ENCODE peak calls at places on chromosomes 6 and 20, in nine cellular contexts. One of them, this sample, is unnamed.

GRCh38 chr6:125444234-125444949 is 142.6 kb upstream of the HDDC2 start:
- DNase-seq in HT-29: no peak
- DNase-seq in EL: no peak
- DNase-seq in naive thymus-derived CD8-positive, alpha-beta T cell: no peak
- DNase-seq in pons: peak; percentile 25
- DNase-seq in breast epithelium: no peak
- DNase-seq in stimulated activated CD8-positive, alpha-beta memory T cell treated with anti-CD3 and anti-CD28 coated beads, Interleukin-2, amount 100 ng/mL, for 1 hour: no peak
- DNase-seq in NCI-H1694 treated with DMSO at 0.1 percent for 48 hours: no peak
- DNase-seq in upper lobe of left lung: peak; percentile 40
- DNase-seq in this sample: no peak

GRCh38 chr20:18705906-18706305 is 107.7 kb upstream of the SCP2D1 start:
- DNase-seq in breast epithelium: no peak
- DNase-seq in HT-29: no peak
- DNase-seq in upper lobe of left lung: no peak
- DNase-seq in naive thymus-derived CD8-positive, alpha-beta T cell: no peak
- DNase-seq in EL: peak; percentile 41
- DNase-seq in stimulated activated CD8-positive, alpha-beta memory T cell treated with anti-CD3 and anti-CD28 coated beads, Interleukin-2, amount 100 ng/mL, for 1 hour: no peak
- DNase-seq in NCI-H1694 treated with DMSO at 0.1 percent for 48 hours: no peak
- DNase-seq in pons: no peak
- DNase-seq in this sample: no peak

GRCh38 chr6:101069191-101069795 is 188.2 kb upstream of the ASCC3 start:
- DNase-seq in pons: no peak
- DNase-seq in NCI-H1694 treated with DMSO at 0.1 percent for 48 hours: no peak
- DNase-seq in EL: no peak
- DNase-seq in HT-29: peak; percentile 13
- DNase-seq in naive thymus-derived CD8-positive, alpha-beta T cell: no peak
- DNase-seq in stimulated activated CD8-positive, alpha-beta memory T cell treated with anti-CD3 and anti-CD28 coated beads, Interleukin-2, amount 100 ng/mL, for 1 hour: no peak
- DNase-seq in upper lobe of left lung: no peak
- DNase-seq in breast epithelium: no peak
- DNase-seq in this sample: no peak

GRCh38 chr6:30769088-30769852 is 24.9 kb upstream of the IER3 start:
- DNase-seq in pons: no peak
- DNase-seq in upper lobe of left lung: no peak
- DNase-seq in NCI-H1694 treated with DMSO at 0.1 percent for 48 hours: no peak
- DNase-seq in EL: peak; percentile 98
- DNase-seq in stimulated activated CD8-positive, alpha-beta memory T cell treated with anti-CD3 and anti-CD28 coated beads, Interleukin-2, amount 100 ng/mL, for 1 hour: peak; percentile 54
- DNase-seq in naive thymus-derived CD8-positive, alpha-beta T cell: peak; percentile 29
- DNase-seq in HT-29: peak; percentile 89
- DNase-seq in breast epithelium: peak; percentile 85
- DNase-seq in this sample: peak; percentile 92

GRCh38 chr20:53989977-53990376 is 80.4 kb downstream of the BCAS1 start:
- DNase-seq in NCI-H1694 treated with DMSO at 0.1 percent for 48 hours: no peak
- DNase-seq in HT-29: no peak
- DNase-seq in EL: no peak
- DNase-seq in pons: no peak
- DNase-seq in naive thymus-derived CD8-positive, alpha-beta T cell: no peak
- DNase-seq in breast epithelium: no peak
- DNase-seq in stimulated activated CD8-positive, alpha-beta memory T cell treated with anti-CD3 and anti-CD28 coated beads, Interleukin-2, amount 100 ng/mL, for 1 hour: no peak
- DNase-seq in upper lobe of left lung: no peak
- DNase-seq in this sample: no peak

GRCh38 chr6:16514249-16514648 is 247.0 kb downstream of the ATXN1 start:
- DNase-seq in upper lobe of left lung: no peak
- DNase-seq in pons: peak; percentile 70
- DNase-seq in HT-29: peak; percentile 45
- DNase-seq in stimulated activated CD8-positive, alpha-beta memory T cell treated with anti-CD3 and anti-CD28 coated beads, Interleukin-2, amount 100 ng/mL, for 1 hour: peak; percentile 3
- DNase-seq in EL: peak; percentile 57
- DNase-seq in breast epithelium: no peak
- DNase-seq in naive thymus-derived CD8-positive, alpha-beta T cell: no peak
- DNase-seq in NCI-H1694 treated with DMSO at 0.1 percent for 48 hours: no peak
- DNase-seq in this sample: no peak

GRCh38 chr6:15996030-15996429 is 132.9 kb upstream of the MYLIP start:
- DNase-seq in naive thymus-derived CD8-positive, alpha-beta T cell: no peak
- DNase-seq in pons: no peak
- DNase-seq in NCI-H1694 treated with DMSO at 0.1 percent for 48 hours: no peak
- DNase-seq in HT-29: no peak
- DNase-seq in breast epithelium: no peak
- DNase-seq in stimulated activated CD8-positive, alpha-beta memory T cell treated with anti-CD3 and anti-CD28 coated beads, Interleukin-2, amount 100 ng/mL, for 1 hour: no peak
- DNase-seq in EL: peak; percentile 25
- DNase-seq in upper lobe of left lung: no peak
- DNase-seq in this sample: no peak

GRCh38 chr6:71124340-71124739 is 164.3 kb upstream of the OGFRL1 start:
- DNase-seq in pons: no peak
- DNase-seq in HT-29: no peak
- DNase-seq in breast epithelium: no peak
- DNase-seq in EL: no peak
- DNase-seq in naive thymus-derived CD8-positive, alpha-beta T cell: no peak
- DNase-seq in stimulated activated CD8-positive, alpha-beta memory T cell treated with anti-CD3 and anti-CD28 coated beads, Interleukin-2, amount 100 ng/mL, for 1 hour: no peak
- DNase-seq in upper lobe of left lung: no peak
- DNase-seq in NCI-H1694 treated with DMSO at 0.1 percent for 48 hours: no peak
- DNase-seq in this sample: no peak

GRCh38 chr6:168124921-168125320 is 45.9 kb upstream of the FRMD1 start:
- DNase-seq in stimulated activated CD8-positive, alpha-beta memory T cell treated with anti-CD3 and anti-CD28 coated beads, Interleukin-2, amount 100 ng/mL, for 1 hour: no peak
- DNase-seq in NCI-H1694 treated with DMSO at 0.1 percent for 48 hours: no peak
- DNase-seq in EL: no peak
- DNase-seq in upper lobe of left lung: peak; percentile 27
- DNase-seq in HT-29: no peak
- DNase-seq in breast epithelium: peak; percentile 5
- DNase-seq in pons: no peak
- DNase-seq in naive thymus-derived CD8-positive, alpha-beta T cell: no peak
- DNase-seq in this sample: no peak

GRCh38 chr6:25612666-25613065 is 39.3 kb upstream of the SCGN start:
- DNase-seq in NCI-H1694 treated with DMSO at 0.1 percent for 48 hours: no peak
- DNase-seq in naive thymus-derived CD8-positive, alpha-beta T cell: no peak
- DNase-seq in EL: no peak
- DNase-seq in upper lobe of left lung: no peak
- DNase-seq in breast epithelium: no peak
- DNase-seq in pons: no peak
- DNase-seq in stimulated activated CD8-positive, alpha-beta memory T cell treated with anti-CD3 and anti-CD28 coated beads, Interleukin-2, amount 100 ng/mL, for 1 hour: no peak
- DNase-seq in HT-29: no peak
- DNase-seq in this sample: no peak

GRCh38 chr6:27368202-27368601 is 20.4 kb upstream of the ZNF391 start:
- DNase-seq in pons: no peak
- DNase-seq in upper lobe of left lung: no peak
- DNase-seq in stimulated activated CD8-positive, alpha-beta memory T cell treated with anti-CD3 and anti-CD28 coated beads, Interleukin-2, amount 100 ng/mL, for 1 hour: no peak
- DNase-seq in NCI-H1694 treated with DMSO at 0.1 percent for 48 hours: no peak
- DNase-seq in naive thymus-derived CD8-positive, alpha-beta T cell: no peak
- DNase-seq in EL: no peak
- DNase-seq in HT-29: no peak
- DNase-seq in breast epithelium: no peak
- DNase-seq in this sample: no peak

GRCh38 chr6:32941412-32941784 is 570 bp upstream of the HLA-DMB start:
- DNase-seq in EL: no peak
- DNase-seq in HT-29: no peak
- DNase-seq in breast epithelium: no peak
- DNase-seq in NCI-H1694 treated with DMSO at 0.1 percent for 48 hours: no peak
- DNase-seq in naive thymus-derived CD8-positive, alpha-beta T cell: peak; percentile 8
- DNase-seq in stimulated activated CD8-positive, alpha-beta memory T cell treated with anti-CD3 and anti-CD28 coated beads, Interleukin-2, amount 100 ng/mL, for 1 hour: no peak
- DNase-seq in pons: no peak
- DNase-seq in upper lobe of left lung: no peak
- DNase-seq in this sample: peak; percentile 63

GRCh38 chr6:139713416-139713815 is 339.0 kb upstream of the CITED2 start:
- DNase-seq in stimulated activated CD8-positive, alpha-beta memory T cell treated with anti-CD3 and anti-CD28 coated beads, Interleukin-2, amount 100 ng/mL, for 1 hour: no peak
- DNase-seq in NCI-H1694 treated with DMSO at 0.1 percent for 48 hours: no peak
- DNase-seq in HT-29: no peak
- DNase-seq in pons: no peak
- DNase-seq in upper lobe of left lung: no peak
- DNase-seq in naive thymus-derived CD8-positive, alpha-beta T cell: no peak
- DNase-seq in breast epithelium: no peak
- DNase-seq in EL: peak; percentile 30
- DNase-seq in this sample: no peak

GRCh38 chr20:58514321-58515239 is 619 bp downstream of the APCDD1L start:
- DNase-seq in pons: no peak
- DNase-seq in NCI-H1694 treated with DMSO at 0.1 percent for 48 hours: no peak
- DNase-seq in upper lobe of left lung: peak; percentile 70
- DNase-seq in stimulated activated CD8-positive, alpha-beta memory T cell treated with anti-CD3 and anti-CD28 coated beads, Interleukin-2, amount 100 ng/mL, for 1 hour: no peak
- DNase-seq in naive thymus-derived CD8-positive, alpha-beta T cell: no peak
- DNase-seq in breast epithelium: no peak
- DNase-seq in HT-29: no peak
- DNase-seq in EL: peak; percentile 32
- DNase-seq in this sample: no peak

GRCh38 chr6:7827142-7827541 is 83.4 kb downstream of the TXNDC5 start:
- DNase-seq in breast epithelium: no peak
- DNase-seq in upper lobe of left lung: peak; percentile 62
- DNase-seq in HT-29: no peak
- DNase-seq in naive thymus-derived CD8-positive, alpha-beta T cell: no peak
- DNase-seq in NCI-H1694 treated with DMSO at 0.1 percent for 48 hours: no peak
- DNase-seq in pons: no peak
- DNase-seq in EL: no peak
- DNase-seq in stimulated activated CD8-positive, alpha-beta memory T cell treated with anti-CD3 and anti-CD28 coated beads, Interleukin-2, amount 100 ng/mL, for 1 hour: no peak
- DNase-seq in this sample: no peak

GRCh38 chr20:4781211-4781610 is 59.5 kb downstream of the PRND start:
- DNase-seq in pons: no peak
- DNase-seq in naive thymus-derived CD8-positive, alpha-beta T cell: no peak
- DNase-seq in EL: no peak
- DNase-seq in stimulated activated CD8-positive, alpha-beta memory T cell treated with anti-CD3 and anti-CD28 coated beads, Interleukin-2, amount 100 ng/mL, for 1 hour: no peak
- DNase-seq in HT-29: no peak
- DNase-seq in upper lobe of left lung: no peak
- DNase-seq in NCI-H1694 treated with DMSO at 0.1 percent for 48 hours: no peak
- DNase-seq in breast epithelium: no peak
- DNase-seq in this sample: no peak

GRCh38 chr6:28710466-28711191 is 184.9 kb downstream of the GPX5 start:
- DNase-seq in breast epithelium: no peak
- DNase-seq in upper lobe of left lung: no peak
- DNase-seq in pons: no peak
- DNase-seq in HT-29: peak; percentile 28
- DNase-seq in naive thymus-derived CD8-positive, alpha-beta T cell: no peak
- DNase-seq in NCI-H1694 treated with DMSO at 0.1 percent for 48 hours: peak; percentile 25
- DNase-seq in stimulated activated CD8-positive, alpha-beta memory T cell treated with anti-CD3 and anti-CD28 coated beads, Interleukin-2, amount 100 ng/mL, for 1 hour: no peak
- DNase-seq in EL: peak; percentile 78
- DNase-seq in this sample: no peak

GRCh38 chr6:166950443-166950821 is 5.9 kb downstream of the RNASET2 start:
- DNase-seq in stimulated activated CD8-positive, alpha-beta memory T cell treated with anti-CD3 and anti-CD28 coated beads, Interleukin-2, amount 100 ng/mL, for 1 hour: no peak
- DNase-seq in naive thymus-derived CD8-positive, alpha-beta T cell: no peak
- DNase-seq in upper lobe of left lung: peak; percentile 32
- DNase-seq in breast epithelium: no peak
- DNase-seq in HT-29: no peak
- DNase-seq in EL: no peak
- DNase-seq in pons: no peak
- DNase-seq in NCI-H1694 treated with DMSO at 0.1 percent for 48 hours: no peak
- DNase-seq in this sample: no peak

GRCh38 chr20:39041067-39041466 is 78.9 kb downstream of the DHX35 start:
- DNase-seq in upper lobe of left lung: no peak
- DNase-seq in EL: no peak
- DNase-seq in HT-29: no peak
- DNase-seq in pons: no peak
- DNase-seq in breast epithelium: no peak
- DNase-seq in NCI-H1694 treated with DMSO at 0.1 percent for 48 hours: no peak
- DNase-seq in naive thymus-derived CD8-positive, alpha-beta T cell: no peak
- DNase-seq in stimulated activated CD8-positive, alpha-beta memory T cell treated with anti-CD3 and anti-CD28 coated beads, Interleukin-2, amount 100 ng/mL, for 1 hour: no peak
- DNase-seq in this sample: no peak

GRCh38 chr20:56393133-56393472 is 658 bp downstream of the CSTF1 start:
- DNase-seq in breast epithelium: no peak
- DNase-seq in upper lobe of left lung: no peak
- DNase-seq in EL: no peak
- DNase-seq in HT-29: peak; percentile 36
- DNase-seq in naive thymus-derived CD8-positive, alpha-beta T cell: no peak
- DNase-seq in pons: no peak
- DNase-seq in stimulated activated CD8-positive, alpha-beta memory T cell treated with anti-CD3 and anti-CD28 coated beads, Interleukin-2, amount 100 ng/mL, for 1 hour: no peak
- DNase-seq in NCI-H1694 treated with DMSO at 0.1 percent for 48 hours: peak; percentile 1
- DNase-seq in this sample: no peak

GRCh38 chr6:113909224-113909856 is 52.2 kb downstream of the MARCKS start:
- DNase-seq in naive thymus-derived CD8-positive, alpha-beta T cell: no peak
- DNase-seq in NCI-H1694 treated with DMSO at 0.1 percent for 48 hours: peak; percentile 51
- DNase-seq in pons: peak; percentile 70
- DNase-seq in HT-29: peak; percentile 85
- DNase-seq in upper lobe of left lung: no peak
- DNase-seq in stimulated activated CD8-positive, alpha-beta memory T cell treated with anti-CD3 and anti-CD28 coated beads, Interleukin-2, amount 100 ng/mL, for 1 hour: no peak
- DNase-seq in EL: peak; percentile 79
- DNase-seq in breast epithelium: no peak
- DNase-seq in this sample: no peak